ENCODE peak calls at places on chromosomes 6 and 20, in nine cellular contexts. R, X, Y, C, I, A, O, V and W are unnamed samples. For H3K36me3 and H3K27me3, the result is how much of the 10 kb centered on the place peaks cover.

GRCh38 chr20:19113343-19113930 is 99.0 kb upstream of the SLC24A3 start:
- DNase-seq in R (no peak), X (no peak), Y (no peak), C (no peak), I (no peak), A (no peak), O (no peak), V (no peak), W (no peak)

GRCh38 chr6:159701413-159701999 is 8.5 kb upstream of the SOD2 start:
- DNase-seq in R (no peak), X (peak), Y (no peak), C (peak), I (no peak), A (no peak), O (no peak), V (peak), W (no peak)

GRCh38 chr6:71164890-71165289 is 123.7 kb upstream of the OGFRL1 start:
- DNase-seq in R (no peak), X (no peak), Y (no peak), C (no peak), I (no peak), A (no peak), O (no peak), V (no peak), W (no peak)

GRCh38 chr20:62352402-62353288 is 14.5 kb downstream of the LAMA5 start:
- DNase-seq in R (peak), X (peak), Y (peak), C (no peak), I (no peak), A (no peak), O (no peak), V (no peak), W (no peak)

GRCh38 chr6:4884646-4885427 is 108.6 kb downstream of the CDYL start:
- DNase-seq in R (no peak), X (no peak), Y (no peak), C (no peak), I (no peak), A (no peak), O (no peak), V (no peak), W (no peak)

GRCh38 chr6:84093405-84094049 is 60.0 kb downstream of the MRAP2 start:
- DNase-seq in R (no peak), X (no peak), Y (no peak), C (no peak), I (peak), A (no peak), O (no peak), V (no peak), W (no peak)

GRCh38 chr20:16434087-16434664 is 139.1 kb downstream of the KIF16B start:
- DNase-seq in R (peak), X (peak), Y (no peak), C (no peak), I (peak), A (peak), O (peak), V (peak), W (peak)

GRCh38 chr6:340991-341827 is 48.9 kb downstream of the DUSP22 start:
- DNase-seq in R (peak), X (peak), Y (no peak), C (no peak), I (peak), A (no peak), O (no peak), V (no peak), W (no peak)

GRCh38 chr6:114194362-114195343 is 148.2 kb downstream of the HS3ST5 start:
- DNase-seq in R (no peak), X (peak), Y (no peak), C (no peak), I (peak), A (no peak), O (peak), V (peak), W (no peak)

GRCh38 chr20:17036546-17036945 is 190.3 kb upstream of the PCSK2 start:
- DNase-seq in R (no peak), X (no peak), Y (no peak), C (no peak), I (no peak), A (no peak), O (no peak), V (peak), W (no peak)

GRCh38 chr6:27726620-27727023 is 185.6 kb downstream of the OR2B2 start:
- DNase-seq in R (no peak), X (no peak), Y (no peak), C (no peak), I (peak), A (no peak), O (no peak), V (peak), W (no peak)

GRCh38 chr6:9499709-9500108 is 915.2 kb downstream of the TFAP2A start:
- DNase-seq in R (no peak), X (no peak), Y (no peak), C (no peak), I (no peak), A (no peak), O (no peak), V (no peak), W (no peak)

GRCh38 chr20:2051920-2052319 is 49.7 kb upstream of the STK35 start:
- DNase-seq in R (no peak), X (no peak), Y (no peak), C (no peak), I (no peak), A (no peak), O (no peak), V (no peak), W (no peak)

GRCh38 chr6:90583179-90583578 is 3.7 kb downstream of the MAP3K7 start:
- DNase-seq in R (no peak), X (no peak), Y (no peak), C (no peak), I (no peak), A (no peak), O (no peak), V (peak), W (no peak)

GRCh38 chr6:45423901-45424627 is 46.3 kb upstream of the SUPT3H start:
- DNase-seq in R (no peak), X (peak), Y (peak), C (no peak), I (no peak), A (no peak), O (peak), V (no peak), W (no peak)

GRCh38 chr6:144443157-144443556 is 158.0 kb downstream of the UTRN start:
- DNase-seq in R (no peak), X (no peak), Y (no peak), C (no peak), I (no peak), A (no peak), O (no peak), V (no peak), W (no peak)

GRCh38 chr20:38893056-38893455 is 33.2 kb upstream of the FAM83D start:
- DNase-seq in R (no peak), X (no peak), Y (no peak), C (no peak), I (no peak), A (no peak), O (no peak), V (no peak), W (no peak)

GRCh38 chr6:30845183-30845582 is 39.1 kb upstream of the DDR1 start:
- DNase-seq in R (no peak), X (no peak), Y (no peak), C (no peak), I (peak), A (no peak), O (no peak), V (no peak), W (no peak)

GRCh38 chr6:45209762-45210161 is 118.4 kb upstream of the RUNX2 start:
- DNase-seq in R (no peak), X (no peak), Y (no peak), C (no peak), I (no peak), A (no peak), O (no peak), V (peak), W (no peak)

GRCh38 chr6:75557068-75557467 is 44.6 kb upstream of the SENP6 start:
- DNase-seq in R (no peak), X (no peak), Y (no peak), C (no peak), I (no peak), A (no peak), O (no peak), V (no peak), W (no peak)

GRCh38 chr6:101404767-101405166 is 11.3 kb downstream of the GRIK2 start:
- DNase-seq in R (no peak), X (no peak), Y (no peak), C (no peak), I (no peak), A (no peak), O (no peak), V (no peak), W (no peak)

GRCh38 chr20:31564284-31564683 is 40.8 kb upstream of the ID1 start:
- DNase-seq in R (no peak), X (no peak), Y (no peak), C (no peak), I (no peak), A (no peak), O (no peak), V (no peak), W (no peak)

GRCh38 chr6:81759782-81760181 is 7.3 kb upstream of the TENT5A start:
- DNase-seq in R (no peak), X (no peak), Y (no peak), C (no peak), I (no peak), A (no peak), O (peak), V (peak), W (no peak)

GRCh38 chr6:82022614-82023102 is 224.9 kb downstream of the IBTK start:
- DNase-seq in R (peak), X (no peak), Y (no peak), C (peak), I (no peak), A (no peak), O (peak), V (peak), W (no peak)

GRCh38 chr20:41135187-41135887 is 2.0 kb upstream of the PLCG1 start:
- DNase-seq in R (no peak), X (peak), Y (peak), C (no peak), I (peak), A (peak), O (peak), V (peak), W (peak)

GRCh38 chr6:139271056-139271455 is 20.7 kb downstream of the TXLNB start:
- DNase-seq in R (no peak), X (peak), Y (no peak), C (peak), I (no peak), A (no peak), O (no peak), V (peak), W (no peak)

GRCh38 chr6:43757966-43758616 is 11.9 kb upstream of the VEGFA start:
- DNase-seq in R (no peak), X (no peak), Y (no peak), C (no peak), I (no peak), A (no peak), O (no peak), V (no peak), W (no peak)

GRCh38 chr6:48535569-48535968 is 424.6 kb upstream of the PTCHD4 start:
- DNase-seq in R (no peak), X (no peak), Y (no peak), C (peak), I (no peak), A (no peak), O (no peak), V (peak), W (no peak)

GRCh38 chr6:98828991-98829411 is 5.4 kb upstream of the POU3F2 start:
- DNase-seq in R (no peak), X (no peak), Y (no peak), C (no peak), I (no peak), A (no peak), O (no peak), V (no peak), W (no peak)

GRCh38 chr6:156777866-156778614 is 862 bp downstream of the ARID1B start:
- DNase-seq in R (peak), X (peak), Y (peak), C (no peak), I (peak), A (peak), O (peak), V (peak), W (peak)

GRCh38 chr6:3473773-3474172 is 16.9 kb upstream of the SLC22A23 start:
- DNase-seq in R (no peak), X (no peak), Y (no peak), C (no peak), I (no peak), A (no peak), O (no peak), V (no peak), W (no peak)

GRCh38 chr6:116173928-116174327 is 48.0 kb upstream of the COL10A1 start:
- DNase-seq in R (no peak), X (no peak), Y (no peak), C (no peak), I (no peak), A (no peak), O (no peak), V (no peak), W (no peak)

GRCh38 chr6:30325873-30326445 is 768 bp upstream of the TRIM39 start:
- DNase-seq in R (peak), X (no peak), Y (no peak), C (no peak), I (peak), A (no peak), O (peak), V (no peak), W (peak)

GRCh38 chr6:45697605-45698004 is 318.1 kb downstream of the CLIC5 start:
- DNase-seq in R (no peak), X (no peak), Y (no peak), C (peak), I (peak), A (no peak), O (no peak), V (peak), W (no peak)

GRCh38 chr6:157551041-157551832 is 170.2 kb downstream of the ZDHHC14 start:
- DNase-seq in R (no peak), X (no peak), Y (no peak), C (no peak), I (no peak), A (no peak), O (no peak), V (no peak), W (no peak)

GRCh38 chr6:2688416-2689064 is 62.2 kb downstream of the MYLK4 start:
- DNase-seq in R (peak), X (peak), Y (no peak), C (peak), I (peak), A (no peak), O (no peak), V (peak), W (no peak)

GRCh38 chr6:147779624-147780023 is 271.1 kb downstream of the SAMD5 start:
- DNase-seq in R (no peak), X (no peak), Y (no peak), C (no peak), I (no peak), A (no peak), O (no peak), V (no peak), W (no peak)
- H3K36me3 ChIP-seq in R (under half), X (under half), Y (under half), C (under half), I (under half), A (under half), O (under half), V (under half), W (under half)

DNA sequence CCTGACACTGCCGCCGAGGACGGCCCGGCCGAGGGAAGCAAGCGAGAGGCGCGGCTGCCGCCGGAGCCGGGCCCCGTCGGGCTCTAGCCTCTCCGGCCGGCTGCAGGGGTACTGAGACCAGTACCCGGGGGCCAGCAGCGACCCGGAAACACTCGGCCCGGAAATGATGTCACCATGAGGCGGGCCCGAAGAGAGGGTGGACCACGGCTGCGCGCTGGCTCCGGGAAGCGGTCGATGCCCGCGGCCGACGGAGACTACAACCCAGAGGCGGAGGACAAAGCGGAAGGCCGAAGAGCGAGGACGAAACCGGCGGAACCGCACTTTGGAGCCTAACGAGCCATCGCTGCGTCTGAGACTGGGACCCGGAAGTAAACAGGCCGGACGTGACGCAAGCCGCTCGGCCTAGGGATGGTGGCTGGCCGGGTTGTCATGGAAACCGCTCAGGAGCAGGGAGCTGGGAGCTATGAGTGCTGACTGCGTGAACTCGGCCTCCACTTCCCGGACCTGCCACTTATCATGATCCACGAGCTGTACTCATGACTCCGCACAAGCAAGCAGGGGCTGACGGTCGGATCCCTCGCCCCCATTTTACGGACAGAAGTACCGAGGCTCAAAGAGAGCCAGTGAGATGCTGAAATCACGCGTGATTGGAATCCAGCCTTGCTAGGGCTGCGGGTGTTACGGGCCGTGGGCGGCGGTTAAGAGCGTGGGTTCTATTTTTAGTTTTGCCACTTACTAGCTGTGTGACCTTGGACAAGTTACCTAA is at the start of gene SPATA2:
- DNase-seq in R (peak), X (peak), Y (peak), C (peak), I (peak), A (peak), O (peak), V (peak), W (peak)
- TF ChIP-seq CTCF in R (no peak), X (no peak), Y (no peak), C (no peak), I (no peak), A (no peak), O (no peak), V (no peak), W (no peak)

GRCh38 chr20:37407117-37407566 is 61.2 kb downstream of the SRC start:
- DNase-seq in R (no peak), X (no peak), Y (no peak), C (no peak), I (no peak), A (no peak), O (no peak), V (no peak), W (no peak)
- H3K27me3 ChIP-seq in R (under half), X (under half), Y (under half), C (under half), I (under half), A (under half), O (under half), V (under half), W (under half)

GRCh38 chr20:5189917-5190316 is 63.1 kb downstream of the CDS2 start:
- DNase-seq in R (no peak), X (no peak), Y (no peak), C (no peak), I (no peak), A (no peak), O (no peak), V (no peak), W (no peak)
- H3K36me3 ChIP-seq in R (half or more), X (under half), Y (under half), C (under half), I (under half), A (under half), O (under half), V (under half), W (under half)

GRCh38 chr6:87736809-87737540 is 34.9 kb upstream of the AKIRIN2 start:
- DNase-seq in R (no peak), X (no peak), Y (no peak), C (no peak), I (no peak), A (no peak), O (no peak), V (no peak), W (no peak)
- TF ChIP-seq CTCF in R (no peak), X (no peak), Y (no peak), C (no peak), I (no peak), A (no peak), O (no peak), V (no peak), W (no peak)

DNA sequence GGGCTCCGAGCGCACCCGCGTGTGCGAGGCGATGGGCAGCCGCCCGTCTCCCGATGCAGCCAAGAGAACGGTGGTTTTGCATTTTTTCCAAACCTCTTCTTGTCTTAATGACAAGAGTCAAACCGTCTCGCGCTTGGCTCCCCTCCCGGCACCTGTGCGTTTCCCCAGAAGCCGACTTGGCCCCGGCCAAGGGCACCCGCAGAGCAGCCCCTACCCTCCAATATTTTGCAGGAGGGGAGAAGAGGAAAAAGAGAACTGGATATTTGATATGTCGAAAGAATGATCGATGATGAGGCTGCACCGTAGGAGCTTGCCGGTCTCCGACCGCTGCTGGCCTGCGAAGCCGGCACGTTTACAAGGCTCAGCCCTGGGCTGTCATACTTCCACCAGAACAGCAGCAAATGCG is 296.6 kb downstream of the TFAP2C start:
- DNase-seq in R (no peak), X (peak), Y (no peak), C (no peak), I (no peak), A (no peak), O (peak), V (no peak), W (no peak)
- H3K27me3 ChIP-seq in R (half or more), X (under half), Y (under half), C (under half), I (under half), A (under half), O (half or more), V (under half), W (under half)

GRCh38 chr6:17665132-17665531 is 41.6 kb downstream of the NUP153 start:
- DNase-seq in R (no peak), X (no peak), Y (no peak), C (no peak), I (no peak), A (no peak), O (no peak), V (no peak), W (no peak)

GRCh38 chr6:17666646-17667045 is 40.1 kb downstream of the NUP153 start:
- DNase-seq in R (no peak), X (no peak), Y (no peak), C (no peak), I (no peak), A (no peak), O (no peak), V (no peak), W (no peak)

DNA sequence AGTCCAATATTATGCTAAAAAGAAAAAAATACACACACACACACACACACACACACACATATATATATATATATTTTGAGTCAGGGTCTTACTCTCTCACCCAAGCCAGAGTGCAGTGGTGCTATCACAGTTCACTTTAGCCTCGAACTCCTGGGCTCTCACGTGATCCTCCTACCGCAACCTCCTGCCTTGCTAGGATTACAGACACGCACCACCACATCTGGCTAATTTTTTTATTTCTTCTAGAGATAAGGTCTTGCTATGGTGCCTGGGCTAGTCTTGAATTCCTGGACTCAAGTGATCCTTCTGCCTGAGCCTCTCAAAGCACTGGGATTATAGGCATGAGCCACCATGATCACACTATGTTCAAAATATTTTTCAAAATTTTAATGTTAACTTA is 43.5 kb downstream of the NUP153 start:
- DNase-seq in R (no peak), X (no peak), Y (no peak), C (no peak), I (peak), A (no peak), O (no peak), V (no peak), W (no peak)
- H3K36me3 ChIP-seq in R (under half), X (under half), Y (under half), C (under half), I (half or more), A (under half), O (under half), V (under half), W (under half)

DNA sequence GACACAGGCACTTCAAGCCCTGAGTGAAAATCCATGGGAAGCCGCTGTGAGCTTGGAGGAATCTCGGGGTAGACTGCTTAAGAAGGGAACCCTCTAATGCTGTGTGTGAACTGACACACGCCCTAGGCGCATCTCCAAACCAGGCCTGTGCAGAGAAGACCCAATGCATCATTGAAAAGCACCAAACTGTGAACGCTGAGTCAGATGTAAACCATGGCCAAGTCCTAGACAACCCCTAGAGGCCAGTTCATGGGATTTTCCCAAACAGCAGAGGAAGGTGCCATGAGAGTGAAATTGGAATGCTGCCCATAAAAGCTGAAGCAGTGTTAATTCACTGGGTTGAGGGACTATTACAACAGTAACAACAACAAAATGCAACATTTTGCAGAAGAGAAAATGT is 296.5 kb downstream of the SMOC2 start:
- DNase-seq in R (no peak), X (no peak), Y (no peak), C (peak), I (no peak), A (no peak), O (no peak), V (no peak), W (no peak)
- TF ChIP-seq CTCF in R (no peak), X (no peak), Y (no peak), C (peak), I (no peak), A (no peak), O (peak), V (no peak), W (no peak)